ENCODE peak calls at places on chromosomes 7 and 10, in ten cellular contexts. One of them, this sample, is unnamed.

GRCh38 chr7:117169907-117170306 is 153.0 kb downstream of the WNT2 start:
- DNase-seq in posterior vena cava: no peak
- DNase-seq in activated T-cell treated with anti-CD3 and anti-CD28 coated beads, Interleukin-2, amount 50 U/mL, for 72 hours: no peak
- DNase-seq in A549: no peak
- DNase-seq in NCI-H2107: no peak
- DNase-seq in HAP-1: no peak
- DNase-seq in HT1080: no peak
- DNase-seq in Calu3: peak
- DNase-seq in tibial nerve: no peak
- DNase-seq in KG1: no peak
- DNase-seq in this sample: no peak

GRCh38 chr10:78502208-78502943 is 468.7 kb downstream of the RPS24 start:
- DNase-seq in posterior vena cava: no peak
- DNase-seq in activated T-cell treated with anti-CD3 and anti-CD28 coated beads, Interleukin-2, amount 50 U/mL, for 72 hours: no peak
- DNase-seq in A549: no peak
- DNase-seq in NCI-H2107: no peak
- DNase-seq in HAP-1: no peak
- DNase-seq in HT1080: peak
- DNase-seq in Calu3: no peak
- DNase-seq in tibial nerve: no peak
- DNase-seq in KG1: no peak
- DNase-seq in this sample: no peak

GRCh38 chr10:58758311-58758710 is 245.6 kb downstream of the BICC1 start:
- DNase-seq in posterior vena cava: no peak
- DNase-seq in activated T-cell treated with anti-CD3 and anti-CD28 coated beads, Interleukin-2, amount 50 U/mL, for 72 hours: no peak
- DNase-seq in A549: no peak
- DNase-seq in NCI-H2107: no peak
- DNase-seq in HAP-1: no peak
- DNase-seq in HT1080: no peak
- DNase-seq in Calu3: no peak
- DNase-seq in tibial nerve: no peak
- DNase-seq in KG1: no peak
- DNase-seq in this sample: no peak

GRCh38 chr10:18159596-18159995 is 19.4 kb downstream of the CACNB2 start:
- DNase-seq in posterior vena cava: no peak
- DNase-seq in activated T-cell treated with anti-CD3 and anti-CD28 coated beads, Interleukin-2, amount 50 U/mL, for 72 hours: no peak
- DNase-seq in A549: no peak
- DNase-seq in NCI-H2107: no peak
- DNase-seq in HAP-1: no peak
- DNase-seq in HT1080: no peak
- DNase-seq in Calu3: no peak
- DNase-seq in tibial nerve: no peak
- DNase-seq in KG1: no peak
- DNase-seq in this sample: no peak

GRCh38 chr10:11345224-11346054 is 266.0 kb downstream of the USP6NL start:
- DNase-seq in posterior vena cava: no peak
- DNase-seq in activated T-cell treated with anti-CD3 and anti-CD28 coated beads, Interleukin-2, amount 50 U/mL, for 72 hours: peak
- DNase-seq in A549: no peak
- DNase-seq in NCI-H2107: no peak
- DNase-seq in HAP-1: no peak
- DNase-seq in HT1080: peak
- DNase-seq in Calu3: peak
- DNase-seq in tibial nerve: no peak
- DNase-seq in KG1: no peak
- DNase-seq in this sample: no peak

GRCh38 chr10:87636313-87636915 is 23.3 kb upstream of the PAPSS2 start:
- DNase-seq in posterior vena cava: no peak
- DNase-seq in activated T-cell treated with anti-CD3 and anti-CD28 coated beads, Interleukin-2, amount 50 U/mL, for 72 hours: no peak
- DNase-seq in A549: no peak
- DNase-seq in NCI-H2107: no peak
- DNase-seq in HAP-1: no peak
- DNase-seq in HT1080: no peak
- DNase-seq in Calu3: no peak
- DNase-seq in tibial nerve: no peak
- DNase-seq in KG1: no peak
- DNase-seq in this sample: no peak

GRCh38 chr7:155316427-155317113 is 18.9 kb downstream of the INSIG1 start:
- DNase-seq in posterior vena cava: no peak
- DNase-seq in activated T-cell treated with anti-CD3 and anti-CD28 coated beads, Interleukin-2, amount 50 U/mL, for 72 hours: no peak
- DNase-seq in A549: no peak
- DNase-seq in NCI-H2107: no peak
- DNase-seq in HAP-1: no peak
- DNase-seq in HT1080: no peak
- DNase-seq in Calu3: no peak
- DNase-seq in tibial nerve: no peak
- DNase-seq in KG1: no peak
- DNase-seq in this sample: no peak

GRCh38 chr10:6136215-6137201 is 47.7 kb downstream of the RBM17 start:
- DNase-seq in posterior vena cava: no peak
- DNase-seq in activated T-cell treated with anti-CD3 and anti-CD28 coated beads, Interleukin-2, amount 50 U/mL, for 72 hours: peak
- DNase-seq in A549: no peak
- DNase-seq in NCI-H2107: no peak
- DNase-seq in HAP-1: no peak
- DNase-seq in HT1080: peak
- DNase-seq in Calu3: no peak
- DNase-seq in tibial nerve: no peak
- DNase-seq in KG1: no peak
- DNase-seq in this sample: no peak

GRCh38 chr10:110649652-110650264 is 5.6 kb downstream of the RBM20 start:
- DNase-seq in posterior vena cava: no peak
- DNase-seq in activated T-cell treated with anti-CD3 and anti-CD28 coated beads, Interleukin-2, amount 50 U/mL, for 72 hours: no peak
- DNase-seq in A549: no peak
- DNase-seq in NCI-H2107: no peak
- DNase-seq in HAP-1: no peak
- DNase-seq in HT1080: no peak
- DNase-seq in Calu3: no peak
- DNase-seq in tibial nerve: no peak
- DNase-seq in KG1: peak
- DNase-seq in this sample: no peak

GRCh38 chr7:265192-265997 is 24.6 kb upstream of the FOXL3 start:
- DNase-seq in posterior vena cava: peak
- DNase-seq in activated T-cell treated with anti-CD3 and anti-CD28 coated beads, Interleukin-2, amount 50 U/mL, for 72 hours: no peak
- DNase-seq in A549: no peak
- DNase-seq in NCI-H2107: no peak
- DNase-seq in HAP-1: no peak
- DNase-seq in HT1080: no peak
- DNase-seq in Calu3: no peak
- DNase-seq in tibial nerve: no peak
- DNase-seq in KG1: no peak
- DNase-seq in this sample: no peak

GRCh38 chr10:51879238-51879637 is 179.8 kb upstream of the CSTF2T start:
- DNase-seq in posterior vena cava: no peak
- DNase-seq in activated T-cell treated with anti-CD3 and anti-CD28 coated beads, Interleukin-2, amount 50 U/mL, for 72 hours: peak
- DNase-seq in A549: no peak
- DNase-seq in NCI-H2107: no peak
- DNase-seq in HAP-1: no peak
- DNase-seq in HT1080: peak
- DNase-seq in Calu3: peak
- DNase-seq in tibial nerve: no peak
- DNase-seq in KG1: no peak
- DNase-seq in this sample: no peak